ENCODE peak calls at places on chromosomes 13 and 19, in six cellular contexts. G is IMR-90, Q is mesenchymal stem cell, E is H9, U is H1, R is trophoblast cell. T is an unnamed sample.

GRCh38 chr13:91158015-91158390 is 189.5 kb upstream of the MIR17HG start:
- DNase-seq in G (no peak), Q (no peak), E (no peak), U (no peak), R (no peak), T (no peak)

GRCh38 chr13:94239135-94239534 is 240.3 kb downstream of the DCT start:
- DNase-seq in G (peak), Q (peak), E (no peak), U (no peak), R (no peak), T (no peak)

GRCh38 chr19:48561412-48561811 is 9.4 kb downstream of the SULT2B1 start:
- DNase-seq in G (no peak), Q (no peak), E (no peak), U (no peak), R (no peak), T (no peak)

GRCh38 chr19:18637644-18638630 is 1.1 kb downstream of the KLHL26 start:
- DNase-seq in G (no peak), Q (no peak), E (no peak), U (no peak), R (no peak), T (no peak)

GRCh38 chr19:12623361-12624031 is 12.8 kb downstream of the ZNF791 start:
- DNase-seq in G (peak), Q (no peak), E (no peak), U (no peak), R (no peak), T (no peak)

GRCh38 chr13:22220186-22221160 is 549.6 kb downstream of the FGF9 start:
- DNase-seq in G (no peak), Q (no peak), E (no peak), U (no peak), R (no peak), T (peak)

GRCh38 chr19:15587663-15588062 is 27.4 kb upstream of the CYP4F8 start:
- DNase-seq in G (no peak), Q (no peak), E (no peak), U (no peak), R (no peak), T (no peak)

GRCh38 chr19:33207903-33208302 is 13.8 kb downstream of the LRP3 start:
- DNase-seq in G (no peak), Q (no peak), E (no peak), U (no peak), R (no peak), T (no peak)

GRCh38 chr13:56864451-56864850 is 276.3 kb upstream of the PRR20A start:
- DNase-seq in G (no peak), Q (no peak), E (no peak), U (no peak), R (no peak), T (no peak)

GRCh38 chr19:10102787-10103236 is 334 bp upstream of the ANGPTL6 start:
- DNase-seq in G (no peak), Q (no peak), E (no peak), U (no peak), R (no peak), T (no peak)

GRCh38 chr13:48775285-48775684 is 121.6 kb downstream of the CYSLTR2 start:
- DNase-seq in G (peak), Q (no peak), E (no peak), U (no peak), R (no peak), T (no peak)

GRCh38 chr19:50447053-50447452 is 14.4 kb downstream of the MYBPC2 start:
- DNase-seq in G (no peak), Q (no peak), E (no peak), U (no peak), R (no peak), T (no peak)

GRCh38 chr13:40565282-40566148 is 100.9 kb downstream of the FOXO1 start:
- DNase-seq in G (no peak), Q (no peak), E (no peak), U (no peak), R (no peak), T (no peak)

GRCh38 chr13:51919531-51919930 is 57.8 kb downstream of the CCDC70 start:
- DNase-seq in G (no peak), Q (no peak), E (peak), U (no peak), R (peak), T (no peak)
- H3K14ac ChIP-seq in G (no peak), Q (no peak), E (no peak), U (no peak), R (no peak), T (no peak)

GRCh38 chr19:47483800-47484690 is at the start of gene KPTN:
- DNase-seq in G (peak), Q (peak), E (peak), U (peak), R (peak), T (peak)
- H2BK5ac ChIP-seq in G (peak), Q (peak), E (peak), U (peak), R (peak), T (peak)

GRCh38 chr19:7926727-7927604 is 1.0 kb upstream of the CTXN1 start:
- DNase-seq in G (no peak), Q (no peak), E (no peak), U (no peak), R (no peak), T (no peak)

GRCh38 chr19:7924651-7925170 is 1.2 kb downstream of the CTXN1 start:
- DNase-seq in G (no peak), Q (no peak), E (no peak), U (no peak), R (no peak), T (no peak)

GRCh38 chr19:7927605-7928333 is 1.8 kb upstream of the CTXN1 start:
- DNase-seq in G (no peak), Q (no peak), E (no peak), U (no peak), R (no peak), T (no peak)

GRCh38 chr19:7925171-7925837 is 631 bp downstream of the CTXN1 start:
- DNase-seq in G (peak), Q (peak), E (peak), U (peak), R (peak), T (peak)

GRCh38 chr19:7926021-7926726 is at the start of gene CTXN1:
- DNase-seq in G (no peak), Q (peak), E (peak), U (no peak), R (no peak), T (peak)
- H3K4ac ChIP-seq in G (peak), Q (peak), E (no peak), U (no peak), R (peak), T (no peak)

GRCh38 chr19:3071764-3072163 is 9.5 kb upstream of the TLE5 start:
- DNase-seq in G (no peak), Q (no peak), E (no peak), U (no peak), R (no peak), T (no peak)
- H3K14ac ChIP-seq in G (no peak), Q (no peak), E (no peak), U (no peak), R (no peak), T (no peak)

GRCh38 chr19:55654833-55655647 is at the start of gene U2AF2:
- DNase-seq in G (peak), Q (peak), E (peak), U (no peak), R (peak), T (peak)
- H2BK5ac ChIP-seq in G (peak), Q (peak), E (peak), U (peak), R (peak), T (peak)

T was measured in neuronal stem cell.